ENCODE peak calls at places on chromosomes 12 and 14, in five cellular contexts. One of them, this sample, is unnamed.

GRCh38 chr12:2359725-2360629 is 307.2 kb downstream of the CACNA1C start:
- DNase-seq in brain microvascular endothelial cell: no peak
- DNase-seq in epithelial cell of esophagus: no peak
- DNase-seq in astrocyte of the cerebellum: no peak
- DNase-seq in tibial artery: no peak
- DNase-seq in this sample: peak; percentile 22

GRCh38 chr12:122421263-122421814 is 1.1 kb downstream of the CLIP1 start:
- DNase-seq in brain microvascular endothelial cell: peak; percentile 26
- DNase-seq in tibial artery: peak; percentile 59
- DNase-seq in epithelial cell of esophagus: peak; percentile 83
- DNase-seq in astrocyte of the cerebellum: no peak
- DNase-seq in this sample: peak; percentile 67

GRCh38 chr12:99984271-99985128 is at the start of gene ANKS1B:
- DNase-seq in epithelial cell of esophagus: peak; percentile 29
- DNase-seq in astrocyte of the cerebellum: no peak
- DNase-seq in brain microvascular endothelial cell: no peak
- DNase-seq in tibial artery: peak; percentile 38
- DNase-seq in this sample: no peak

GRCh38 chr14:92164958-92165357 is 43.2 kb downstream of the CPSF2 start:
- DNase-seq in tibial artery: no peak
- DNase-seq in brain microvascular endothelial cell: no peak
- DNase-seq in epithelial cell of esophagus: no peak
- DNase-seq in astrocyte of the cerebellum: no peak
- DNase-seq in this sample: no peak

GRCh38 chr12:4069046-4070010 is 196.1 kb upstream of the PARP11 start:
- DNase-seq in astrocyte of the cerebellum: no peak
- DNase-seq in epithelial cell of esophagus: peak; percentile 25
- DNase-seq in tibial artery: no peak
- DNase-seq in brain microvascular endothelial cell: peak; percentile 12
- DNase-seq in this sample: no peak

GRCh38 chr14:90276627-90277367 is 20.4 kb downstream of the PSMC1 start:
- DNase-seq in tibial artery: no peak
- DNase-seq in brain microvascular endothelial cell: peak; percentile 47
- DNase-seq in astrocyte of the cerebellum: no peak
- DNase-seq in epithelial cell of esophagus: peak; percentile 44
- DNase-seq in this sample: no peak

GRCh38 chr12:78002878-78003277 is 172.2 kb downstream of the NAV3 start:
- DNase-seq in brain microvascular endothelial cell: no peak
- DNase-seq in tibial artery: no peak
- DNase-seq in astrocyte of the cerebellum: no peak
- DNase-seq in epithelial cell of esophagus: peak; percentile 42
- DNase-seq in this sample: no peak

GRCh38 chr14:51807355-51807754 is 53.1 kb upstream of the GNG2 start:
- DNase-seq in epithelial cell of esophagus: no peak
- DNase-seq in brain microvascular endothelial cell: no peak
- DNase-seq in tibial artery: no peak
- DNase-seq in astrocyte of the cerebellum: no peak
- DNase-seq in this sample: no peak

GRCh38 chr14:75969891-75970290 is 11.9 kb downstream of the TGFB3 start:
- DNase-seq in astrocyte of the cerebellum: no peak
- DNase-seq in brain microvascular endothelial cell: no peak
- DNase-seq in epithelial cell of esophagus: peak; percentile 31
- DNase-seq in tibial artery: no peak
- DNase-seq in this sample: no peak

GRCh38 chr12:109085590-109085989 is 7.7 kb downstream of the ALKBH2 start:
- DNase-seq in epithelial cell of esophagus: no peak
- DNase-seq in astrocyte of the cerebellum: no peak
- DNase-seq in brain microvascular endothelial cell: no peak
- DNase-seq in tibial artery: no peak
- DNase-seq in this sample: no peak

GRCh38 chr12:5395443-5396401 is 36.2 kb upstream of the NTF3 start:
- DNase-seq in astrocyte of the cerebellum: no peak
- DNase-seq in tibial artery: no peak
- DNase-seq in epithelial cell of esophagus: peak; percentile 45
- DNase-seq in brain microvascular endothelial cell: no peak
- DNase-seq in this sample: no peak

GRCh38 chr12:12010277-12011031 is 60.3 kb upstream of the BCL2L14 start:
- DNase-seq in brain microvascular endothelial cell: peak; percentile 44
- DNase-seq in astrocyte of the cerebellum: peak; percentile 87
- DNase-seq in tibial artery: peak; percentile 71
- DNase-seq in epithelial cell of esophagus: no peak
- DNase-seq in this sample: peak; percentile 90

GRCh38 chr12:110921262-110921661 is 883 bp upstream of the MYL2 start:
- DNase-seq in tibial artery: no peak
- DNase-seq in brain microvascular endothelial cell: peak; percentile 91
- DNase-seq in epithelial cell of esophagus: peak; percentile 70
- DNase-seq in astrocyte of the cerebellum: peak; percentile 51
- DNase-seq in this sample: no peak

GRCh38 chr12:21264232-21264631 is 70.5 kb downstream of the SLCO1A2 start:
- DNase-seq in tibial artery: no peak
- DNase-seq in brain microvascular endothelial cell: no peak
- DNase-seq in astrocyte of the cerebellum: no peak
- DNase-seq in epithelial cell of esophagus: no peak
- DNase-seq in this sample: no peak

GRCh38 chr12:96219700-96220206 is 25.6 kb downstream of the ELK3 start:
- DNase-seq in epithelial cell of esophagus: peak; percentile 100
- DNase-seq in tibial artery: no peak
- DNase-seq in brain microvascular endothelial cell: peak; percentile 98
- DNase-seq in astrocyte of the cerebellum: peak; percentile 69
- DNase-seq in this sample: no peak

GRCh38 chr12:87953257-87953860 is 75.8 kb downstream of the C12orf50 start:
- DNase-seq in epithelial cell of esophagus: peak; percentile 66
- DNase-seq in astrocyte of the cerebellum: peak; percentile 59
- DNase-seq in brain microvascular endothelial cell: peak; percentile 47
- DNase-seq in tibial artery: no peak
- DNase-seq in this sample: no peak

GRCh38 chr14:77151918-77152588 is 10.5 kb upstream of the ZDHHC22 start:
- DNase-seq in brain microvascular endothelial cell: no peak
- DNase-seq in tibial artery: no peak
- DNase-seq in epithelial cell of esophagus: peak; percentile 38
- DNase-seq in astrocyte of the cerebellum: no peak
- DNase-seq in this sample: no peak

GRCh38 chr12:34405286-34406227 is 383.3 kb downstream of the ALG10 start:
- DNase-seq in tibial artery: peak; percentile 2
- DNase-seq in epithelial cell of esophagus: no peak
- DNase-seq in brain microvascular endothelial cell: no peak
- DNase-seq in astrocyte of the cerebellum: no peak
- DNase-seq in this sample: peak; percentile 36

GRCh38 chr14:44962573-44963528 is 861 bp downstream of the TOGARAM1 start:
- DNase-seq in epithelial cell of esophagus: peak; percentile 49
- DNase-seq in tibial artery: peak; percentile 48
- DNase-seq in astrocyte of the cerebellum: peak; percentile 29
- DNase-seq in brain microvascular endothelial cell: peak; percentile 20
- DNase-seq in this sample: peak; percentile 48

GRCh38 chr14:105533811-105534498 is 7.6 kb downstream of the TMEM121 start:
- DNase-seq in astrocyte of the cerebellum: no peak
- DNase-seq in brain microvascular endothelial cell: no peak
- DNase-seq in tibial artery: no peak
- DNase-seq in epithelial cell of esophagus: no peak
- DNase-seq in this sample: no peak

GRCh38 chr12:114293073-114293472 is 112.9 kb downstream of the TBX5 start:
- DNase-seq in astrocyte of the cerebellum: no peak
- DNase-seq in tibial artery: no peak
- DNase-seq in brain microvascular endothelial cell: no peak
- DNase-seq in epithelial cell of esophagus: no peak
- DNase-seq in this sample: no peak

GRCh38 chr14:101113835-101114725 is 210.6 kb upstream of the RTL1 start:
- DNase-seq in brain microvascular endothelial cell: no peak
- DNase-seq in tibial artery: peak; percentile 4
- DNase-seq in astrocyte of the cerebellum: no peak
- DNase-seq in epithelial cell of esophagus: no peak
- DNase-seq in this sample: no peak

GRCh38 chr14:58717821-58718220 is 80.1 kb downstream of the DACT1 start:
- DNase-seq in tibial artery: no peak
- DNase-seq in brain microvascular endothelial cell: no peak
- DNase-seq in astrocyte of the cerebellum: no peak
- DNase-seq in epithelial cell of esophagus: no peak
- DNase-seq in this sample: no peak

GRCh38 chr14:22812744-22813143 is 2.5 kb downstream of the SLC7A7 start:
- DNase-seq in astrocyte of the cerebellum: no peak
- DNase-seq in brain microvascular endothelial cell: no peak
- DNase-seq in tibial artery: no peak
- DNase-seq in epithelial cell of esophagus: no peak
- DNase-seq in this sample: no peak

GRCh38 chr14:92495041-92495440 is 18.5 kb upstream of the RIN3 start:
- DNase-seq in tibial artery: peak; percentile 42
- DNase-seq in epithelial cell of esophagus: peak; percentile 84
- DNase-seq in brain microvascular endothelial cell: peak; percentile 40
- DNase-seq in astrocyte of the cerebellum: no peak
- DNase-seq in this sample: peak; percentile 96

GRCh38 chr14:45091696-45092095 is 7.8 kb downstream of the PRPF39 start:
- DNase-seq in astrocyte of the cerebellum: no peak
- DNase-seq in epithelial cell of esophagus: peak; percentile 66
- DNase-seq in tibial artery: no peak
- DNase-seq in brain microvascular endothelial cell: no peak
- DNase-seq in this sample: no peak

GRCh38 chr12:24496755-24497154 is 452.1 kb downstream of the BCAT1 start:
- DNase-seq in epithelial cell of esophagus: peak; percentile 32
- DNase-seq in astrocyte of the cerebellum: peak; percentile 59
- DNase-seq in brain microvascular endothelial cell: peak; percentile 68
- DNase-seq in tibial artery: no peak
- DNase-seq in this sample: no peak

GRCh38 chr12:41189395-41190251 is 1.5 kb downstream of the PDZRN4 start:
- DNase-seq in brain microvascular endothelial cell: no peak
- DNase-seq in astrocyte of the cerebellum: no peak
- DNase-seq in tibial artery: peak; percentile 27
- DNase-seq in epithelial cell of esophagus: no peak
- DNase-seq in this sample: no peak

GRCh38 chr14:32450919-32451675 is 122.0 kb downstream of the AKAP6 start:
- DNase-seq in astrocyte of the cerebellum: no peak
- DNase-seq in tibial artery: no peak
- DNase-seq in brain microvascular endothelial cell: no peak
- DNase-seq in epithelial cell of esophagus: peak; percentile 44
- DNase-seq in this sample: no peak

GRCh38 chr12:119230804-119231203 is 52.1 kb downstream of the HSPB8 start:
- DNase-seq in epithelial cell of esophagus: no peak
- DNase-seq in astrocyte of the cerebellum: no peak
- DNase-seq in brain microvascular endothelial cell: no peak
- DNase-seq in tibial artery: no peak
- DNase-seq in this sample: no peak

GRCh38 chr12:119236372-119236771 is 57.6 kb downstream of the HSPB8 start:
- DNase-seq in brain microvascular endothelial cell: no peak
- DNase-seq in epithelial cell of esophagus: no peak
- DNase-seq in tibial artery: no peak
- DNase-seq in astrocyte of the cerebellum: no peak
- DNase-seq in this sample: no peak

GRCh38 chr12:119231774-119232173 is 53.0 kb downstream of the HSPB8 start:
- DNase-seq in epithelial cell of esophagus: no peak
- DNase-seq in brain microvascular endothelial cell: no peak
- DNase-seq in astrocyte of the cerebellum: no peak
- DNase-seq in tibial artery: no peak
- DNase-seq in this sample: no peak

GRCh38 chr12:119239040-119239439 is 60.3 kb downstream of the HSPB8 start:
- DNase-seq in brain microvascular endothelial cell: no peak
- DNase-seq in tibial artery: no peak
- DNase-seq in astrocyte of the cerebellum: no peak
- DNase-seq in epithelial cell of esophagus: no peak
- DNase-seq in this sample: no peak

GRCh38 chr12:119235352-119235751 is 56.6 kb downstream of the HSPB8 start:
- DNase-seq in tibial artery: no peak
- DNase-seq in brain microvascular endothelial cell: no peak
- DNase-seq in epithelial cell of esophagus: no peak
- DNase-seq in astrocyte of the cerebellum: no peak
- DNase-seq in this sample: no peak
- TF ChIP-seq CTCF in tibial artery: no peak
- TF ChIP-seq CTCF in brain microvascular endothelial cell: no peak
- TF ChIP-seq CTCF in epithelial cell of esophagus: no peak
- TF ChIP-seq CTCF in astrocyte of the cerebellum: no peak
- TF ChIP-seq CTCF in this sample: no peak

DNA sequence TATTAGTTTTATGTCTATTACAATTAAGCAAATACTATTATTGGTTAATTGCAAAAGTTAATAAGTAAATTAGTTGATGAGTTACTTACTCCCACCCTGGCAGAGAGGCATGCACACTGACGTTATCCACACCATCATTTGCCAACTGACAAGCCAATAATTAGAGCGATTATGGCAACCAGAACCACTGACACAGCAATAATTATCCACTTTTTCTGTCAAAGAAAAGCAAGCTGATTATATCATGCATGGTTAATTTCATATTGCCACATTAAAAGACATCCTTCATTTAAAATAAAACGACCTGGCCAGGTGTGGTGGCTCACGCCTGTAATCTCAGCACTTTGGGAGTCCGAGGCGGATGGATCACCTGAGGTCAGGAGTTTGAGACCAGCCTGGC is 43.1 kb downstream of the STX2 start:
- DNase-seq in tibial artery: no peak
- DNase-seq in epithelial cell of esophagus: no peak
- DNase-seq in astrocyte of the cerebellum: no peak
- DNase-seq in brain microvascular endothelial cell: no peak
- DNase-seq in this sample: no peak
- TF ChIP-seq CTCF in tibial artery: no peak
- TF ChIP-seq CTCF in epithelial cell of esophagus: no peak
- TF ChIP-seq CTCF in astrocyte of the cerebellum: no peak
- TF ChIP-seq CTCF in brain microvascular endothelial cell: no peak
- TF ChIP-seq CTCF in this sample: no peak

GRCh38 chr14:95994593-95994928 is 44.6 kb upstream of the C14orf132 start:
- DNase-seq in tibial artery: no peak
- DNase-seq in brain microvascular endothelial cell: no peak
- DNase-seq in astrocyte of the cerebellum: no peak
- DNase-seq in epithelial cell of esophagus: no peak
- DNase-seq in this sample: no peak
- TF ChIP-seq CTCF in tibial artery: no peak
- TF ChIP-seq CTCF in brain microvascular endothelial cell: no peak
- TF ChIP-seq CTCF in astrocyte of the cerebellum: no peak
- TF ChIP-seq CTCF in epithelial cell of esophagus: no peak
- TF ChIP-seq CTCF in this sample: peak; percentile 28

GRCh38 chr12:67280088-67280487 is 10.9 kb downstream of the CAND1 start:
- DNase-seq in tibial artery: no peak
- DNase-seq in brain microvascular endothelial cell: no peak
- DNase-seq in astrocyte of the cerebellum: no peak
- DNase-seq in epithelial cell of esophagus: no peak
- DNase-seq in this sample: no peak

GRCh38 chr12:67276469-67276868 is 7.3 kb downstream of the CAND1 start:
- DNase-seq in epithelial cell of esophagus: no peak
- DNase-seq in brain microvascular endothelial cell: no peak
- DNase-seq in tibial artery: no peak
- DNase-seq in astrocyte of the cerebellum: no peak
- DNase-seq in this sample: no peak

GRCh38 chr12:67284561-67284960 is 15.4 kb downstream of the CAND1 start:
- DNase-seq in tibial artery: no peak
- DNase-seq in brain microvascular endothelial cell: no peak
- DNase-seq in epithelial cell of esophagus: no peak
- DNase-seq in astrocyte of the cerebellum: no peak
- DNase-seq in this sample: no peak

GRCh38 chr12:67279637-67280036 is 10.5 kb downstream of the CAND1 start:
- DNase-seq in brain microvascular endothelial cell: no peak
- DNase-seq in tibial artery: no peak
- DNase-seq in epithelial cell of esophagus: no peak
- DNase-seq in astrocyte of the cerebellum: no peak
- DNase-seq in this sample: no peak

DNA sequence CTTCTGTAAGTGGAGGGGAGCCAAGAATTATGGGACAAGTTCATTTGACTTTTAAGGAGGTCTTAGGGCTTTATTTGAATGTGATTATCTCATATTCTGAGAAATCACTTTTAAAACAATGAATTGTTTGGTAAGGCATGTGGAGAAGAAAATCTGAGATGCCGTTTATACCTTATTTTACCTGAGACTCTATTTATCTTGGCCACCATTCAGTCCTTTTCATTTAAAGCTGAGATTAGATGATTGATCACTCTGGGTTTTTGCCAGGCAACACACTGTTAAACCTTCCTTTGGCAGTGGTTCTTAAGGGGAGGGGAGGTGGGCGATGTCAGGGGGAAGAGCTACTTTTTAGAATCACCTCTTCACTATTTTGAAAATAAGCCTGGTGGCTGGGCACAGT is 11.4 kb downstream of the CAND1 start:
- DNase-seq in epithelial cell of esophagus: no peak
- DNase-seq in astrocyte of the cerebellum: no peak
- DNase-seq in brain microvascular endothelial cell: no peak
- DNase-seq in tibial artery: no peak
- DNase-seq in this sample: no peak
- TF ChIP-seq CTCF in epithelial cell of esophagus: no peak
- TF ChIP-seq CTCF in astrocyte of the cerebellum: no peak
- TF ChIP-seq CTCF in brain microvascular endothelial cell: no peak
- TF ChIP-seq CTCF in tibial artery: no peak
- TF ChIP-seq CTCF in this sample: no peak